ENCODE peak calls at places on chromosomes 7 and 10, in four cellular contexts. G is neural progenitor cell, E is brain microvascular endothelial cell, V is tibial artery. C is an unnamed sample. For H3K27me3, the result is how much of the 10 kb centered on the place peaks cover.

GRCh38 chr10:103546401-103546800 is 52.9 kb downstream of the NEURL1 start:
- DNase-seq in G (no peak), E (no peak), V (no peak), C (no peak)

GRCh38 chr7:49099587-49100326 is 175.4 kb downstream of the CDC14C start:
- DNase-seq in G (no peak), E (no peak), V (no peak), C (peak)

GRCh38 chr10:88184543-88185297 is 321.3 kb downstream of the PTEN start:
- DNase-seq in G (no peak), E (no peak), V (no peak), C (no peak)

GRCh38 chr10:114575417-114576131 is 82.5 kb downstream of the ABLIM1 start:
- DNase-seq in G (no peak), E (no peak), V (no peak), C (no peak)

GRCh38 chr10:86779267-86780017 is 23.0 kb downstream of the BMPR1A start:
- DNase-seq in G (no peak), E (no peak), V (no peak), C (no peak)

GRCh38 chr10:33335550-33335799 is 1.0 kb upstream of the NRP1 start:
- DNase-seq in G (no peak), E (no peak), V (no peak), C (no peak)

GRCh38 chr10:98074315-98074911 is 44.0 kb upstream of the CRTAC1 start:
- DNase-seq in G (peak), E (peak), V (no peak), C (peak)

GRCh38 chr7:123916240-123916724 is 8.8 kb upstream of the SPAM1 start:
- DNase-seq in G (peak), E (no peak), V (no peak), C (peak)

GRCh38 chr7:7498881-7499280 is 36.8 kb downstream of the COL28A1 start:
- DNase-seq in G (no peak), E (no peak), V (no peak), C (no peak)

GRCh38 chr10:71565284-71566000 is 154.1 kb downstream of the C10orf105 start:
- DNase-seq in G (no peak), E (no peak), V (no peak), C (no peak)

GRCh38 chr10:71567006-71567405 is 152.6 kb downstream of the C10orf105 start:
- DNase-seq in G (no peak), E (no peak), V (no peak), C (no peak)

GRCh38 chr10:71569775-71570588 is 149.6 kb downstream of the C10orf105 start:
- DNase-seq in G (peak), E (peak), V (peak), C (peak)

GRCh38 chr10:71571460-71572175 is 148.0 kb downstream of the C10orf105 start:
- DNase-seq in G (no peak), E (no peak), V (no peak), C (no peak)

DNA sequence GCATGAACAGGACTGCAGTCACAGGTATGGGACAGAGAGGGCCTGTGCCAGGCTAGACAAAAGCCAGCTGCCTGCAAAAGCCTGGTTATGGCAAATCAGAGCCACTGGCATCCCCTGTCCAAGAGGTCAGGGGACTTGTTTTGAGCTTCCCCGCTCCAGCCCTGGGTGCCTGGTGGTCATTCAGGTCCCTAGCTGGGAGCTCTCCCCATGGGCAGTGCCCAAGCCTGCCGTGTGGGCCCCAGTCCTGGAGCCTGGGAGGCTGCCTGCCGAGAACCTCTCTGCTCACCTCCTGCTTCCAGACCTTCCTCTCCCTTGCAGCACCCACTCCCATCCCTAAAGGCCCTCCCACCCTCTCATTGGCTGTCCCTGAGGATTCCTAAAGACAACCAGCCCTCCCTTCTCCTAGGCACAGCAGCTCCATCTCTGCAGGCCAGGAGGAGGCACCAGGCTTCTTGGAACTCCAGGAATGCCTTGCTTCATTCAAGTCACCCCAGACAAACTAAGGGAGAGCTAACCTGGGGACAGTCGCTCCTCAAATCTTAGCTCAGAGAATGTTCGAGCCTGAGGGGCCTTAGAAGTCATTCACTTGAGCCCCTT is 150.6 kb downstream of the C10orf105 start:
- DNase-seq in G (no peak), E (no peak), V (no peak), C (peak)
- H3K27me3 ChIP-seq in G (under half), E (under half), V (under half), C (under half)

GRCh38 chr7:54882121-54882520 is 123.1 kb upstream of the SEC61G start:
- DNase-seq in G (no peak), E (no peak), V (no peak), C (no peak)
- TF ChIP-seq CTCF in G (no peak), E (no peak), V (no peak), C (no peak)

DNA sequence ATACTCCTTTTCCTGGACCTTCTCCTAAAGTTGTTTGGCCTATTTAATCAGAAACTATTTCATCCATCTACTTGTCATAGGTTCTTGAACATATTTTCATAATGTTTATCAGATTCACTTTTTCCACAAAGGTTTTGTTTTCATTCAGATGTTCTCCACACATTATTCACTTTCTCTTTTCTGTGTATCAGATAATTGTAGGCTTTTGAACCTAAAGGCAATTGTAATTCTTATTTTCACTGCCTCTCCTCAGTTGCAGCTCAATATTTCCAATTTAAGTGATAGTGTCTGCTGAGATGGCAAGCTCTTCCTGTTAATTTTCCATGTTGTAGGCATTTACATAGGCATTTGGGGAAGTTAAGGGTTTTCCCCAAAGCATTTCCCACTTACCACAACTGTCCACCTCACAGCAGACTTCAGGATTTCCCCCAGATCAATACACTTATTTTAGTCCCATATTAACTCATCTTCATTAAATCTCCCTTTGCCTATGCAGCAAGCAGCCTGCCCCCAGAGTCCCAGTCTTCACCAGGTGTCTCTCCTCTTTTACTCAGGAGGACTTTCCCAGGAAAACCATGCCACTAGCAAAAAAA is 12.3 kb upstream of the IKZF1 start:
- DNase-seq in G (no peak), E (no peak), V (no peak), C (no peak)
- H3K27ac ChIP-seq in G (no peak), E (no peak), V (no peak), C (no peak)

GRCh38 chr10:131555406-131555805 is 243.9 kb upstream of the TCERG1L start:
- DNase-seq in G (no peak), E (no peak), V (peak), C (no peak)

GRCh38 chr10:131554821-131555220 is 243.3 kb upstream of the TCERG1L start:
- DNase-seq in G (no peak), E (no peak), V (no peak), C (no peak)

GRCh38 chr10:131553121-131553520 is 241.6 kb upstream of the TCERG1L start:
- DNase-seq in G (no peak), E (no peak), V (no peak), C (no peak)

GRCh38 chr10:131556061-131556896 is 244.8 kb upstream of the TCERG1L start:
- DNase-seq in G (no peak), E (no peak), V (no peak), C (no peak)

GRCh38 chr10:131553581-131553980 is 242.1 kb upstream of the TCERG1L start:
- DNase-seq in G (no peak), E (no peak), V (no peak), C (no peak)
- H3K27me3 ChIP-seq in G (under half), E (under half), V (under half), C (under half)

DNA sequence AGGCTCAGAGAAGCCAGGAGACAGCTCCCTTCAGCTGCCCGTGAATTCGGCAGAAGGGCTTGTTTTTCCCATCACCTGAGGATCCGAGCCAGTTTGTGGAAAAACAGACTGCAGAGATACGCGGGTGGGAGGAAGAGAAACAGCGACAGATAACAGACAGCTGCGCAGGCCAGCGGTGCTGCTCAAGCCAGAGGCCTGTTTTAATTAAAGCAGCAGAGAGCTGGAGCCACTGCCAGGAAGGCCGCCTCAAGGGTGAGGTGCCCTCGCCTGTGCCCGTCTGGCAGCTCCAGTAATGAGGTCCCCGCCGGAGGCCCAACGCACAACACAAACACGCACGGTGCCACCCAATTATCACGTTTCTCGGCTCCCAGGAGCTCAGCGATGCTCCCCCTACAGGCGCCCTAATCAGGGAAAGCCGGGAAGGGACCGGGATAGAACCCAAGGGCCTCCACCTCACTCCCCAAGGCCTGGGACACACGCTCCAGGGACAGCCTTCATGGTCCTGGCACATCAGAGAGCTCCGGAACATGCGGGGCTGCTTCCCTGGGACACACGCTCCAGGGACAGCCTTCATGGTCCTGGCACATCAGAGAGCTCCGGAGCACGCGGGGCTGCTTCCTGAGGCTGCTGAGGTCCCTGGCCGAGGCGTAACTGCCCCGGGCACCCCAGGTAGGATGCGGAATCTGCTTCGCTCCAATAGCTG is 60.6 kb upstream of the DNAAF5 start:
- DNase-seq in G (peak), E (no peak), V (peak), C (peak)
- TF ChIP-seq CTCF in G (peak), E (peak), V (peak), C (peak)

C was measured in endodermal cell.